ENCODE peak calls at places on chromosomes 3 and 15, in nine cellular contexts. Z is astrocyte of the cerebellum; K is EL; N is fibroblast of pulmonary artery; P is SK-N-SH; Y is HCT116; J is NCI-H1092; C is effector memory CD8-positive, alpha-beta T cell; T is NCI-H460. H is an unnamed sample.

GRCh38 chr15:75063338-75063737 is 39.9 kb downstream of the PPCDC start:
- DNase-seq in J (no peak), N (peak), K (peak), Y (no peak), T (no peak), P (no peak), C (no peak), Z (peak), H (peak)

GRCh38 chr15:71357357-71357756 is 242.1 kb downstream of the THSD4 start:
- DNase-seq in N (no peak), Z (no peak), P (peak), Y (no peak), J (no peak), T (no peak), C (no peak), K (no peak), H (no peak)

GRCh38 chr3:132378846-132379245 is 38.5 kb upstream of the DNAJC13 start:
- DNase-seq in C (no peak), K (no peak), P (no peak), Z (no peak), J (peak), T (no peak), Y (no peak), N (no peak), H (peak)

GRCh38 chr3:7260975-7261374 is 400.1 kb downstream of the GRM7 start:
- DNase-seq in Z (no peak), K (no peak), P (no peak), C (no peak), Y (no peak), N (no peak), T (no peak), J (no peak), H (no peak)

GRCh38 chr15:58628206-58629057 is 121.1 kb downstream of the ADAM10 start:
- DNase-seq in P (no peak), Z (no peak), C (no peak), T (no peak), K (peak), J (no peak), Y (no peak), N (peak), H (no peak)

GRCh38 chr3:156472150-156472549 is 82.8 kb downstream of the SSR3 start:
- DNase-seq in Z (no peak), T (no peak), J (no peak), K (no peak), N (no peak), P (no peak), C (no peak), Y (no peak), H (no peak)

GRCh38 chr3:18389108-18389733 is 35.9 kb downstream of the SATB1 start:
- DNase-seq in P (peak), N (peak), Z (peak), Y (peak), C (peak), T (peak), K (peak), J (no peak), H (peak)

GRCh38 chr3:50269977-50270413 is 1.0 kb downstream of the SEMA3B start:
- DNase-seq in J (no peak), C (no peak), Z (no peak), K (peak), P (no peak), T (no peak), Y (no peak), N (peak), H (no peak)

GRCh38 chr3:69925506-69925905 is 74.0 kb upstream of the SAMMSON start:
- DNase-seq in T (no peak), Z (no peak), J (no peak), C (no peak), Y (no peak), K (peak), P (no peak), N (no peak), H (no peak)

GRCh38 chr3:185781759-185782158 is 43.1 kb downstream of the IGF2BP2 start:
- DNase-seq in N (peak), C (no peak), Z (peak), T (no peak), J (no peak), K (peak), P (no peak), Y (no peak), H (peak)

GRCh38 chr3:71226565-71227281 is 356.8 kb downstream of the FOXP1 start:
- DNase-seq in T (no peak), Y (no peak), C (peak), K (peak), P (no peak), Z (no peak), N (no peak), J (no peak), H (no peak)

GRCh38 chr3:83934208-83935150 is 1024.3 kb upstream of the CADM2 start:
- DNase-seq in J (no peak), P (no peak), K (no peak), N (no peak), C (no peak), Y (no peak), Z (no peak), T (no peak), H (peak)

GRCh38 chr3:153026026-153026425 is 136.0 kb upstream of the RAP2B start:
- DNase-seq in C (no peak), P (peak), N (peak), K (peak), J (no peak), Z (peak), T (peak), Y (peak), H (peak)

H was measured in cardiac muscle cell.